ENCODE peak calls at places on chromosome 20, in six cellular contexts. X, F, U, W, T and V are unnamed samples.

GRCh38 chr20:63152322-63153253 is 63.3 kb downstream of the YTHDF1 start:
- DNase-seq in T (no peak), F (no peak), X (no peak), U (no peak), W (no peak), V (no peak)

GRCh38 chr20:14879020-14879697 is 541.7 kb upstream of the FLRT3 start:
- DNase-seq in F (no peak), U (no peak), T (no peak), X (peak), W (no peak), V (no peak)

GRCh38 chr20:17562804-17563305 is 7.0 kb upstream of the DSTN start:
- DNase-seq in T (no peak), U (no peak), F (no peak), X (peak), W (no peak), V (peak)

GRCh38 chr20:57244627-57245214 is 21.7 kb downstream of the BMP7 start:
- DNase-seq in X (no peak), F (no peak), U (no peak), W (no peak), T (no peak), V (no peak)

GRCh38 chr20:61608275-61609085 is 356.4 kb downstream of the CDH4 start:
- DNase-seq in X (no peak), W (no peak), F (peak), T (no peak), U (no peak), V (no peak)

GRCh38 chr20:36957875-36958667 is 6.6 kb upstream of the SAMHD1 start:
- DNase-seq in X (no peak), U (no peak), W (no peak), F (no peak), T (no peak), V (no peak)

GRCh38 chr20:2691663-2692035 is 931 bp upstream of the EBF4 start:
- DNase-seq in F (no peak), W (peak), X (no peak), T (no peak), U (no peak), V (no peak)

GRCh38 chr20:33773412-33774089 is 37.6 kb upstream of the CHMP4B start:
- DNase-seq in X (no peak), F (no peak), T (no peak), W (no peak), U (no peak), V (no peak)

GRCh38 chr20:64025826-64026412 is 10.1 kb upstream of the C20orf204 start:
- DNase-seq in W (no peak), T (no peak), U (no peak), X (no peak), F (no peak), V (no peak)

GRCh38 chr20:8515810-8516435 is 383.9 kb downstream of the PLCB1 start:
- DNase-seq in T (no peak), W (no peak), F (no peak), X (no peak), U (no peak), V (peak)

GRCh38 chr20:17602493-17602892 is 32.6 kb downstream of the DSTN start:
- DNase-seq in X (no peak), T (no peak), W (no peak), U (no peak), F (no peak), V (no peak)

GRCh38 chr20:51085761-51086160 is 62.9 kb upstream of the KCNG1 start:
- DNase-seq in F (no peak), X (no peak), T (no peak), U (no peak), W (no peak), V (no peak)

GRCh38 chr20:4978050-4978918 is 23.0 kb downstream of the SLC23A2 start:
- DNase-seq in W (peak), X (no peak), T (no peak), U (no peak), F (no peak), V (peak)

GRCh38 chr20:62539646-62540045 is 63.9 kb upstream of the GATA5 start:
- DNase-seq in X (no peak), F (no peak), T (no peak), U (no peak), W (no peak), V (no peak)

GRCh38 chr20:48846516-48847492 is 19.0 kb upstream of the PREX1 start:
- DNase-seq in T (no peak), F (no peak), U (no peak), W (no peak), X (no peak), V (no peak)

GRCh38 chr20:32991386-32991785 is 12.8 kb downstream of the SUN5 start:
- DNase-seq in U (no peak), W (no peak), T (no peak), F (no peak), X (no peak), V (no peak)

GRCh38 chr20:1569417-1569861 is 11.9 kb upstream of the SIRPD start:
- DNase-seq in F (no peak), T (no peak), X (no peak), U (no peak), W (no peak), V (no peak)

GRCh38 chr20:62702886-62703852 is 5.5 kb upstream of the NTSR1 start:
- DNase-seq in F (peak), X (peak), W (no peak), T (peak), U (no peak), V (peak)

GRCh38 chr20:62646851-62647520 is 4.7 kb downstream of the SLCO4A1 start:
- DNase-seq in W (no peak), T (no peak), F (no peak), X (no peak), U (no peak), V (no peak)

GRCh38 chr20:1209447-1210387 is 6.5 kb downstream of the C20orf202 start:
- DNase-seq in W (no peak), T (no peak), U (no peak), F (peak), X (no peak), V (no peak)

GRCh38 chr20:20017852-20018245 is 687 bp downstream of the NAA20 start:
- DNase-seq in U (no peak), F (no peak), T (no peak), W (no peak), X (no peak), V (no peak)

GRCh38 chr20:61314326-61315010 is 62.4 kb downstream of the CDH4 start:
- DNase-seq in W (no peak), T (no peak), F (no peak), U (no peak), X (no peak), V (no peak)

GRCh38 chr20:53901064-53901463 is 169.3 kb downstream of the BCAS1 start:
- DNase-seq in U (no peak), X (peak), T (no peak), W (no peak), F (peak), V (peak)

GRCh38 chr20:23244916-23245552 is 105.6 kb upstream of the NXT1 start:
- DNase-seq in U (no peak), W (no peak), T (no peak), F (no peak), X (no peak), V (no peak)

GRCh38 chr20:48607544-48607865 is 220.3 kb downstream of the PREX1 start:
- DNase-seq in T (no peak), X (no peak), U (no peak), F (no peak), W (no peak), V (no peak)

GRCh38 chr20:46651091-46651962 is at the start of gene SLC13A3:
- DNase-seq in F (peak), X (no peak), W (peak), U (no peak), T (no peak), V (peak)

GRCh38 chr20:32681175-32682084 is 7.7 kb upstream of the C20orf203 start:
- DNase-seq in F (no peak), T (no peak), W (peak), X (peak), U (peak), V (no peak)